ENCODE peak calls at places on chromosomes 6 and 20, in eight cellular contexts. C is left lung, A is AG04450, Z is left ventricle myocardium inferior, B is GM23248, W is tibial artery, P is suprapubic skin, N is esophagus squamous epithelium. R is an unnamed sample.

GRCh38 chr6:150072201-150072600 is 3.3 kb upstream of the ULBP3 start:
- DNase-seq in C (peak; percentile 89), A (no peak), Z (no peak), B (peak; percentile 89), W (peak; percentile 40), P (no peak), N (no peak), R (peak; percentile 84)

GRCh38 chr6:34527751-34528670 is 28.1 kb downstream of the SPDEF start:
- DNase-seq in C (no peak), A (no peak), Z (no peak), B (no peak), W (no peak), P (no peak), N (no peak), R (no peak)

GRCh38 chr6:129497591-129498555 is 212.1 kb downstream of the ARHGAP18 start:
- DNase-seq in C (no peak), A (no peak), Z (no peak), B (peak; percentile 23), W (no peak), P (no peak), N (no peak), R (no peak)

GRCh38 chr20:44343162-44343675 is 6.4 kb downstream of the R3HDML start:
- DNase-seq in C (no peak), A (no peak), Z (no peak), B (no peak), W (no peak), P (no peak), N (no peak), R (no peak)

GRCh38 chr6:39520411-39520810 is 197.9 kb upstream of the KCNK16 start:
- DNase-seq in C (no peak), A (no peak), Z (no peak), B (peak; percentile 12), W (no peak), P (no peak), N (no peak), R (no peak)

GRCh38 chr20:3820048-3820900 is at the start of gene AP5S1:
- DNase-seq in C (peak; percentile 98), A (no peak), Z (peak; percentile 98), B (peak; percentile 98), W (peak; percentile 98), P (peak; percentile 98), N (peak; percentile 88), R (peak; percentile 94)

GRCh38 chr20:64154590-64155257 is 9.5 kb upstream of the MYT1 start:
- DNase-seq in C (no peak), A (no peak), Z (no peak), B (no peak), W (no peak), P (no peak), N (no peak), R (no peak)

GRCh38 chr6:70299456-70299855 is 3.4 kb downstream of the COL9A1 start:
- DNase-seq in C (no peak), A (no peak), Z (no peak), B (peak; percentile 24), W (no peak), P (no peak), N (no peak), R (no peak)

GRCh38 chr6:1502041-1502440 is 107.7 kb upstream of the FOXC1 start:
- DNase-seq in C (no peak), A (no peak), Z (no peak), B (peak; percentile 46), W (no peak), P (no peak), N (no peak), R (no peak)

GRCh38 chr6:49001856-49002255 is 461.2 kb downstream of the MMUT start:
- DNase-seq in C (no peak), A (no peak), Z (no peak), B (peak; percentile 43), W (no peak), P (no peak), N (no peak), R (peak; percentile 61)

GRCh38 chr6:154614101-154614500 is 103.6 kb upstream of the CNKSR3 start:
- DNase-seq in C (no peak), A (no peak), Z (no peak), B (peak; percentile 73), W (no peak), P (no peak), N (no peak), R (no peak)

GRCh38 chr6:14396826-14397517 is 279.4 kb downstream of the CD83 start:
- DNase-seq in C (no peak), A (peak; percentile 16), Z (no peak), B (peak; percentile 66), W (no peak), P (no peak), N (no peak), R (peak; percentile 82)

GRCh38 chr20:64107736-64108457 is 532 bp upstream of the NPBWR2 start:
- DNase-seq in C (peak; percentile 19), A (no peak), Z (peak; percentile 5), B (no peak), W (no peak), P (peak; percentile 65), N (no peak), R (no peak)

GRCh38 chr6:93550551-93551276 is 131.4 kb upstream of the EPHA7 start:
- DNase-seq in C (no peak), A (no peak), Z (no peak), B (no peak), W (no peak), P (no peak), N (no peak), R (no peak)

GRCh38 chr6:35216412-35216732 is 2.6 kb downstream of the SCUBE3 start:
- DNase-seq in C (no peak), A (no peak), Z (no peak), B (no peak), W (no peak), P (no peak), N (no peak), R (no peak)

DNA sequence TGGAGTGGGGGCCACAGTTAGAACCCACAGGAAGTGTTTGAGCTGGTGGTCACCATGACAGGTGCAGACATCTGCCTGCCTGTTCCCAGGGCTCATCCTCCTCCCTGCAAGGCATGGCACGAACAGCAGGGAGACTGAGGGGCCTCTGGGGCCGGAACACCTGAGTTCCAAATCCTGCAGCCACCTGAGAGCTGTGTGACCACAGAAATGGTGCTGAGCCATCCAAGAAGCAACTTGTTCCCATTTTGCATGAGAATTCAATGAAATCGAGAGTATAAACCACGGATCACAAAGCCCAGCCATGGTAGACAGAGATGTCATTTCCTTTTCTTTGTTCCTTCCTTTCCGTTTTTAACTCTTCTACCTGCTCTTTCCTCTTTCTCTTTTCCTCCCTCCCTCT is 268.6 kb downstream of the FOXA2 start:
- DNase-seq in C (no peak), A (no peak), Z (no peak), B (no peak), W (no peak), P (no peak), N (no peak), R (no peak)
- H3K27me3 ChIP-seq in C (no peaks in the 10 kb centered on the region), A (no peaks in the 10 kb centered on the region), Z (peaks cover 65% of the 10 kb centered on the region), B (peaks cover 5% of the 10 kb centered on the region), W (peaks cover 14% of the 10 kb centered on the region), P (no peaks in the 10 kb centered on the region), N (peaks cover 5% of the 10 kb centered on the region), R (no peaks in the 10 kb centered on the region)

GRCh38 chr6:28725274-28725809 is 198.4 kb downstream of the TRIM27 start:
- DNase-seq in C (no peak), A (no peak), Z (no peak), B (no peak), W (no peak), P (no peak), N (no peak), R (no peak)

GRCh38 chr6:28719275-28719940 is 193.7 kb downstream of the GPX5 start:
- DNase-seq in C (no peak), A (no peak), Z (no peak), B (peak; percentile 42), W (no peak), P (no peak), N (no peak), R (peak; percentile 66)

GRCh38 chr6:28720357-28721231 is 194.9 kb downstream of the GPX5 start:
- DNase-seq in C (no peak), A (no peak), Z (no peak), B (no peak), W (no peak), P (no peak), N (no peak), R (no peak)

GRCh38 chr6:28724395-28724794 is 198.7 kb downstream of the GPX5 start:
- DNase-seq in C (no peak), A (no peak), Z (no peak), B (no peak), W (no peak), P (no peak), N (no peak), R (no peak)

GRCh38 chr6:28721372-28721771 is 195.7 kb downstream of the GPX5 start:
- DNase-seq in C (no peak), A (no peak), Z (no peak), B (no peak), W (no peak), P (no peak), N (no peak), R (no peak)
- H3K27me3 ChIP-seq in C (peaks cover 5% of the 10 kb centered on the region), A (no peaks in the 10 kb centered on the region), Z (peaks cover 97% of the 10 kb centered on the region), B (no peaks in the 10 kb centered on the region), W (peaks cover 25% of the 10 kb centered on the region), P (peaks cover 21% of the 10 kb centered on the region), N (peaks cover 77% of the 10 kb centered on the region), R (no peaks in the 10 kb centered on the region)

DNA sequence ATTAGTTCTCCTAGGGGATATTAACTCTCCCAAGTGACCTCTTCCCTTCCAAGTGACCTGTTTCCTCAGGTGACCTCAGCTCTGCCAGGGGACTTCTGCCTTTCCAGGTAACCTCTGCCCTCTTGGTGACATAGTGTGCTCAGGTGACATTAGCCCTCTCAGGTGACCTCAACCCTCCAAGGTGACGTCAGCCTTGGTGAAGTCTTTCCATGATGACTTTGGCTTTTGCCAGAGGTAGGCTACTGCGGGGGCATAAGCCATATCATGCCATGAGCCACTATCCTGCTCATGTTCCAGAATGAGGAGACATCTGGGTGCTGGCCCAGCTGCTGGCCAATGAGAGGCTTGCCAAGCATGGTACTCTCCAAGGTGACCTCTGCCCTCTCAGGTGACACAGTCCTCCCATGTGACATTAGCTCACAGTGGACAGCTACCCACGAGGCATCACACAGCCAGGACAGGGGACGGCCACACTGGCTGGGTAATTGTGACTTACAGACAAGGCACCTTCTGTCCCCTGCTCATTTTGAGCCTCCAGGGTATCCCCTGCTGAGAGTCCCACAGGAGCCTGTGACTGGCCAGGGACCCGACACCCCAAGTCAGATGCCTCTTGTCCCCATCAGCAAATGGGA is 31.1 kb downstream of the UBD start:
- DNase-seq in C (no peak), A (no peak), Z (no peak), B (no peak), W (no peak), P (no peak), N (no peak), R (no peak)
- H3K27me3 ChIP-seq in C (peaks cover 3% of the 10 kb centered on the region), A (no peaks in the 10 kb centered on the region), Z (peaks cover 9% of the 10 kb centered on the region), B (no peaks in the 10 kb centered on the region), W (peaks cover 12% of the 10 kb centered on the region), P (no peaks in the 10 kb centered on the region), N (no peaks in the 10 kb centered on the region), R (no peaks in the 10 kb centered on the region)

DNA sequence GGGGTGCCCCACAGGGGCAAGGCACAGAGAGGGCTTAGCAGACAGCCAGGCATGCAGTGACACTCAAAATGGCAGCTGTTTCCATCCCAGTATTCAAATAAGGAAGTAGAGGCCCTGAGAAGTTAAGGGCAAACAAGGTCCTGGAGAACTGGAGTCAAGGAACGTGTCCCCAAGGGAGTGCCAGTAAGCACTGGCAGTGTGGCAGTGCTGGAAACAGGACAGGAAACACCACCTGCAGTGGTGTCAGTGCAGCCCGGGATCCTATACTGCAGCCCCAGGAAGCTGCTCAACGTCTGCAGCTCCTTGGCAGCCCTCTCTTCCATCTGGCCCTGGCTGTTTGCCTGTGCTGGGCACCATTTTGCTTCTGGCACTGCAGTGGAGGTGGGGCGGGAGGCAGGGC is 56.3 kb downstream of the EDN3 start:
- DNase-seq in C (no peak), A (no peak), Z (no peak), B (no peak), W (no peak), P (no peak), N (no peak), R (peak; percentile 38)
- H3K27me3 ChIP-seq in C (no peaks in the 10 kb centered on the region), A (no peaks in the 10 kb centered on the region), Z (peaks cover 71% of the 10 kb centered on the region), B (no peaks in the 10 kb centered on the region), W (peaks cover 15% of the 10 kb centered on the region), P (peaks cover 11% of the 10 kb centered on the region), N (peaks cover 33% of the 10 kb centered on the region), R (no peaks in the 10 kb centered on the region)